ENCODE peak calls at places on chromosomes 3 and 15, in four cellular contexts. O is natural killer cell; Q is activated CD4-positive, alpha-beta T cell treated with anti-CD3 and anti-CD28 coated beads, Interleukin-2, amount 50 U/mL, for 1 hour; N is ELR. B is an unnamed sample.

GRCh38 chr15:42921049-42921731 is 612 bp upstream of the TTBK2 start:
- DNase-seq in N (peak; percentile 54), O (peak; percentile 24), Q (peak; percentile 36), B (no peak)

GRCh38 chr15:70269991-70270751 is 172.5 kb upstream of the TLE3 start:
- DNase-seq in N (no peak), O (no peak), Q (no peak), B (no peak)

GRCh38 chr15:91099616-91100560 is at the start of gene SV2B:
- DNase-seq in O (peak; percentile 17), Q (peak; percentile 24), N (peak; percentile 36), B (no peak)

GRCh38 chr3:172591876-172592771 is 68.9 kb upstream of the TNFSF10 start:
- DNase-seq in N (no peak), O (peak; percentile 52), Q (peak; percentile 54), B (no peak)

GRCh38 chr3:146308682-146309081 is 57.8 kb upstream of the PLSCR4 start:
- DNase-seq in N (peak; percentile 65), Q (no peak), O (no peak), B (no peak)

GRCh38 chr3:56365905-56366640 is 102.2 kb downstream of the ERC2 start:
- DNase-seq in Q (no peak), N (no peak), O (no peak), B (no peak)

GRCh38 chr3:195352895-195353488 is 82.0 kb upstream of the XXYLT1 start:
- DNase-seq in Q (no peak), N (peak; percentile 72), O (no peak), B (peak; percentile 70)

GRCh38 chr3:30658328-30659052 is 52.1 kb downstream of the TGFBR2 start:
- DNase-seq in Q (peak; percentile 38), O (no peak), N (peak; percentile 83), B (peak; percentile 14)

GRCh38 chr3:61863579-61863978 is 302.2 kb downstream of the PTPRG start:
- DNase-seq in N (no peak), Q (no peak), O (no peak), B (no peak)

GRCh38 chr3:13262493-13263211 is 157.5 kb downstream of the NUP210 start:
- DNase-seq in Q (no peak), N (no peak), O (no peak), B (no peak)

GRCh38 chr3:159263750-159264561 is 462.1 kb downstream of the MFSD1 start:
- DNase-seq in O (no peak), N (peak; percentile 77), Q (no peak), B (peak; percentile 21)

GRCh38 chr15:67054676-67055075 is 10.7 kb upstream of the SMAD3 start:
- DNase-seq in N (no peak), Q (no peak), O (no peak), B (no peak)

GRCh38 chr3:54888873-54889272 is 39.0 kb downstream of the LRTM1 start:
- DNase-seq in N (no peak), Q (no peak), O (no peak), B (no peak)

GRCh38 chr3:192422321-192422997 is 304.9 kb downstream of the FGF12 start:
- DNase-seq in O (no peak), N (peak; percentile 86), Q (no peak), B (no peak)

GRCh38 chr15:57146394-57147140 is 228.1 kb downstream of the TCF12 start:
- DNase-seq in Q (no peak), N (peak; percentile 66), O (no peak), B (peak; percentile 23)

GRCh38 chr3:154105218-154105975 is 15.8 kb upstream of the ARHGEF26 start:
- DNase-seq in N (no peak), Q (no peak), O (no peak), B (no peak)

GRCh38 chr3:38374221-38374620 is 27.6 kb downstream of the XYLB start:
- DNase-seq in O (no peak), Q (peak; percentile 3), N (no peak), B (no peak)

GRCh38 chr15:38533416-38533915 is 31.1 kb downstream of the RASGRP1 start:
- DNase-seq in Q (no peak), O (no peak), N (no peak), B (no peak)

GRCh38 chr15:51837784-51838183 is 8.3 kb downstream of the TMOD3 start:
- DNase-seq in Q (no peak), N (peak; percentile 16), O (no peak), B (no peak)

GRCh38 chr3:31772781-31773180 is 208.3 kb downstream of the OSBPL10 start:
- DNase-seq in O (no peak), Q (no peak), N (no peak), B (no peak)

GRCh38 chr3:29554584-29554983 is 273.7 kb downstream of the RBMS3 start:
- DNase-seq in O (no peak), Q (no peak), N (no peak), B (no peak)

B was measured in hepatic stellate cell.